ENCODE peak calls at places on chromosomes 13 and 19, in five cellular contexts. One of them, this sample, is unnamed. For H3K4me1, the result is how much of the 10 kb centered on the place peaks cover.

GRCh38 chr13:45361596-45362206 is 20.7 kb upstream of the TPT1 start:
- DNase-seq in esophagus squamous epithelium: no peak
- DNase-seq in CD8-positive, alpha-beta memory T cell: no peak
- DNase-seq in adrenal gland: no peak
- DNase-seq in ovary: no peak
- DNase-seq in this sample: no peak

GRCh38 chr19:49400034-49400433 is 12.0 kb downstream of the KASH5 start:
- DNase-seq in esophagus squamous epithelium: no peak
- DNase-seq in CD8-positive, alpha-beta memory T cell: no peak
- DNase-seq in adrenal gland: no peak
- DNase-seq in ovary: no peak
- DNase-seq in this sample: no peak

GRCh38 chr13:78183737-78184136 is 265.1 kb upstream of the EDNRB start:
- DNase-seq in esophagus squamous epithelium: no peak
- DNase-seq in CD8-positive, alpha-beta memory T cell: no peak
- DNase-seq in adrenal gland: no peak
- DNase-seq in ovary: no peak
- DNase-seq in this sample: no peak

GRCh38 chr19:43463381-43464088 is 1.9 kb downstream of the LYPD3 start:
- DNase-seq in esophagus squamous epithelium: peak
- DNase-seq in CD8-positive, alpha-beta memory T cell: peak
- DNase-seq in adrenal gland: peak
- DNase-seq in ovary: peak
- DNase-seq in this sample: peak

GRCh38 chr13:82739881-82740280 is 1142.4 kb downstream of the SLITRK1 start:
- DNase-seq in esophagus squamous epithelium: no peak
- DNase-seq in CD8-positive, alpha-beta memory T cell: no peak
- DNase-seq in adrenal gland: no peak
- DNase-seq in ovary: no peak
- DNase-seq in this sample: no peak

GRCh38 chr13:111039735-111040134 is 75.4 kb upstream of the ARHGEF7 start:
- DNase-seq in esophagus squamous epithelium: no peak
- DNase-seq in CD8-positive, alpha-beta memory T cell: no peak
- DNase-seq in adrenal gland: no peak
- DNase-seq in ovary: no peak
- DNase-seq in this sample: no peak

GRCh38 chr19:34505321-34506025 is 23.9 kb downstream of the WTIP start:
- DNase-seq in esophagus squamous epithelium: no peak
- DNase-seq in CD8-positive, alpha-beta memory T cell: no peak
- DNase-seq in adrenal gland: no peak
- DNase-seq in ovary: peak
- DNase-seq in this sample: no peak

GRCh38 chr13:74841123-74841522 is 640.8 kb downstream of the TBC1D4 start:
- DNase-seq in esophagus squamous epithelium: no peak
- DNase-seq in CD8-positive, alpha-beta memory T cell: no peak
- DNase-seq in adrenal gland: no peak
- DNase-seq in ovary: no peak
- DNase-seq in this sample: no peak

GRCh38 chr19:16951529-16951928 is 62.7 kb downstream of the F2RL3 start:
- DNase-seq in esophagus squamous epithelium: no peak
- DNase-seq in CD8-positive, alpha-beta memory T cell: no peak
- DNase-seq in adrenal gland: no peak
- DNase-seq in ovary: no peak
- DNase-seq in this sample: no peak

GRCh38 chr13:100608906-100609305 is 20.3 kb upstream of the GGACT start:
- DNase-seq in esophagus squamous epithelium: no peak
- DNase-seq in CD8-positive, alpha-beta memory T cell: no peak
- DNase-seq in adrenal gland: no peak
- DNase-seq in ovary: no peak
- DNase-seq in this sample: peak

GRCh38 chr19:55647732-55648656 is at the start of gene CCDC106:
- DNase-seq in esophagus squamous epithelium: no peak
- DNase-seq in CD8-positive, alpha-beta memory T cell: no peak
- DNase-seq in adrenal gland: peak
- DNase-seq in ovary: peak
- DNase-seq in this sample: peak

GRCh38 chr13:99055286-99056073 is 77.6 kb upstream of the DOCK9 start:
- DNase-seq in esophagus squamous epithelium: no peak
- DNase-seq in CD8-positive, alpha-beta memory T cell: no peak
- DNase-seq in adrenal gland: no peak
- DNase-seq in ovary: no peak
- DNase-seq in this sample: no peak

GRCh38 chr19:7847664-7848063 is 17.6 kb downstream of the EVI5L start:
- DNase-seq in esophagus squamous epithelium: no peak
- DNase-seq in CD8-positive, alpha-beta memory T cell: no peak
- DNase-seq in adrenal gland: no peak
- DNase-seq in ovary: peak
- DNase-seq in this sample: no peak

GRCh38 chr13:113853518-113854237 is 10.2 kb downstream of the GAS6 start:
- DNase-seq in esophagus squamous epithelium: no peak
- DNase-seq in CD8-positive, alpha-beta memory T cell: no peak
- DNase-seq in adrenal gland: no peak
- DNase-seq in ovary: peak
- DNase-seq in this sample: peak

GRCh38 chr13:48346583-48346982 is 43.0 kb downstream of the RB1 start:
- DNase-seq in esophagus squamous epithelium: no peak
- DNase-seq in CD8-positive, alpha-beta memory T cell: no peak
- DNase-seq in adrenal gland: no peak
- DNase-seq in ovary: no peak
- DNase-seq in this sample: no peak

GRCh38 chr19:14479985-14480694 is 5.0 kb upstream of the PTGER1 start:
- DNase-seq in esophagus squamous epithelium: no peak
- DNase-seq in CD8-positive, alpha-beta memory T cell: peak
- DNase-seq in adrenal gland: no peak
- DNase-seq in ovary: no peak
- DNase-seq in this sample: no peak

GRCh38 chr13:37642201-37642600 is 43.6 kb upstream of the POSTN start:
- DNase-seq in esophagus squamous epithelium: no peak
- DNase-seq in CD8-positive, alpha-beta memory T cell: no peak
- DNase-seq in adrenal gland: no peak
- DNase-seq in ovary: no peak
- DNase-seq in this sample: no peak

GRCh38 chr13:81582381-81582780 is 1241.5 kb upstream of the SPRY2 start:
- DNase-seq in esophagus squamous epithelium: no peak
- DNase-seq in CD8-positive, alpha-beta memory T cell: no peak
- DNase-seq in adrenal gland: no peak
- DNase-seq in ovary: no peak
- DNase-seq in this sample: no peak

DNA sequence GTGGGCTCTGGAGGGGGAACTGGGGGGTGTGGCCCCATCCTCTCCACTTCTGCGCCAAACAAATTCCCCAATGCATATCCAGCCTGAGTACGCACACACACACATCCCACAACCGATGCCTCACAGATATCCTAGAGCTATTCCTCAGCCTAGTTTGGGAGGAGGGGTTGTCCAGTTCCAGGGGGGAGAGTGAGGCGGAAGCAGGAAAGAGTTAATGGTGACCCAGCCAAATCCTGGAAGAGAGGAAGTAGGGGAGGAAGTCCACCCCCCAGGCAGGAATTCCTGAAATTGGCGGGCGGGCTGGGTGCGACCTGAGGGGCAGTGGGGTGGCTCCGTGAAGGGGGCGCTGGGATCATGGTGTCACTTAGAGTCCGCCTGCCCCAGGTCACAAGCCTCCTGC is 897 bp downstream of the GPR4 start:
- DNase-seq in esophagus squamous epithelium: no peak
- DNase-seq in CD8-positive, alpha-beta memory T cell: no peak
- DNase-seq in adrenal gland: no peak
- DNase-seq in ovary: no peak
- DNase-seq in this sample: no peak
- H3K4me1 ChIP-seq in esophagus squamous epithelium: under half
- H3K4me1 ChIP-seq in CD8-positive, alpha-beta memory T cell: under half
- H3K4me1 ChIP-seq in adrenal gland: under half
- H3K4me1 ChIP-seq in ovary: under half
- H3K4me1 ChIP-seq in this sample: under half

DNA sequence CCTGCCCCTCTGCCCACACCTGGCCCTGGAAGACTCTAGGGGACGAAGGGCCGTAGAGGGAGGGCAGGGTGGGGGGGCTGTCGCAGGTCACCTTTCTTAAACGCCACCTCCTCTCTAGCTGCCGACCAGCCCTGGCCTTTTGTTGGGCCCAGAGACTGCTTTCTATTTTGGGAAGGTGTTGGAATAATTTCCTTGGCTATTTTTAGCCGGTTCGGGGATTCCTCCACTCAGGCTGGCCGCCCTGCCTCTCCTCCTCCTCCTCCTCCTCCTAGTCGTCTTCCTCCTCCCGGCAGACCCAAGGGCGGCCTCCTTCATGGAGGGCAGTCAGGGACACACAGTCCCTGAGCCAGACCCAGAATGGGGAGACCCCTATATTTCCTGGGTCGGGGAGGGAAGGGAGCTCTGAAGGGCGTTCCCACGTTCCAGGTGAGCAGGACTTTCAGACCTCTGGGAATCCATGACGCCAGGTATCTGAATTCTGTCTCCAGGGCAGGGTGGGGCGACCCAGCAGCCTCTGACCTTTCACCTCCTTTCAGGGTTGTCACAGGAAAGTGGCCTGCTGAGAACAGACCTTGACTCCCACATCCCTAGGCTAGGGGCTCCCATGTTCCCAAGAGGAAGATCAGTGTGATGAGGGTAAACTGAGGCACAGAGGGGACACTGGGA is 19.9 kb downstream of the GADD45B start:
- DNase-seq in esophagus squamous epithelium: no peak
- DNase-seq in CD8-positive, alpha-beta memory T cell: no peak
- DNase-seq in adrenal gland: no peak
- DNase-seq in ovary: peak
- DNase-seq in this sample: peak
- H3K4me1 ChIP-seq in esophagus squamous epithelium: half or more
- H3K4me1 ChIP-seq in CD8-positive, alpha-beta memory T cell: under half
- H3K4me1 ChIP-seq in adrenal gland: under half
- H3K4me1 ChIP-seq in ovary: under half
- H3K4me1 ChIP-seq in this sample: under half

DNA sequence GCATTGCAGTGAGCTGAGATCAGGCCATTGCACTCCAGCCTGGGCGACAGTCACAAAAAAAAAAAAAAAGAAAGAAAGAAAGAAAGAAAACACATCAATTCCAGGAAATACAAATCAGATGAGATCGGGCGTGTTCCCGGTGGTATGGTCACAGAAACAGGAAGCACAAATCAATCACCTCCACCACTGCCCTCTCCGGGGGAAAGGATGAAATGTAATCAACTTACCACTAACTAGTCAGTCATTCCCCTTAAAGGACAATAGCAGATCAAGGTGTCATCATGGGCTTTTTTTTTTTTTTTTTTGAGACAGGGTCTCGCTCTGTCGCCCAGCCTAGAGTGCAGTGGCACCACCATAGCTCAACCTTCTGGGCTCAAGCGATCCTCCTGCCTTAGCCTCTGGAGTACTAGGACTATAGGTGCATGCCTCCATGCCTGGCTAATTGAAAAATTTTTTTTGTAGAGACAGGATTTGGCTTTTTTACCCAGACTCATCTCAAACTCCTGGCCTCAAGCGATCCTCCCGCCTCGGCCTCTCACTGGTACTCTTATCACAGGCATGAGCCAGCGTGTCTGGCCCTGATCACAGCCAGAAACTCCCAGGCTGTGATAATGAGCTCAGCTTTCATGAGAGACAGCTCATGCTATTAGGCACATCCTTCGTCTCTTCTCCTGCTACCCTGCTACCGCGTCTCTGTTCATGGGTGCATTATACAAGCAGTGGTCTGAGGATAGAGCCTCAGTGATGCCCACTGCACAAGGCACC is 6.8 kb upstream of the DPRX start:
- DNase-seq in esophagus squamous epithelium: no peak
- DNase-seq in CD8-positive, alpha-beta memory T cell: no peak
- DNase-seq in adrenal gland: no peak
- DNase-seq in ovary: no peak
- DNase-seq in this sample: no peak
- H3K4me1 ChIP-seq in esophagus squamous epithelium: under half
- H3K4me1 ChIP-seq in CD8-positive, alpha-beta memory T cell: under half
- H3K4me1 ChIP-seq in adrenal gland: under half
- H3K4me1 ChIP-seq in ovary: under half
- H3K4me1 ChIP-seq in this sample: under half

DNA sequence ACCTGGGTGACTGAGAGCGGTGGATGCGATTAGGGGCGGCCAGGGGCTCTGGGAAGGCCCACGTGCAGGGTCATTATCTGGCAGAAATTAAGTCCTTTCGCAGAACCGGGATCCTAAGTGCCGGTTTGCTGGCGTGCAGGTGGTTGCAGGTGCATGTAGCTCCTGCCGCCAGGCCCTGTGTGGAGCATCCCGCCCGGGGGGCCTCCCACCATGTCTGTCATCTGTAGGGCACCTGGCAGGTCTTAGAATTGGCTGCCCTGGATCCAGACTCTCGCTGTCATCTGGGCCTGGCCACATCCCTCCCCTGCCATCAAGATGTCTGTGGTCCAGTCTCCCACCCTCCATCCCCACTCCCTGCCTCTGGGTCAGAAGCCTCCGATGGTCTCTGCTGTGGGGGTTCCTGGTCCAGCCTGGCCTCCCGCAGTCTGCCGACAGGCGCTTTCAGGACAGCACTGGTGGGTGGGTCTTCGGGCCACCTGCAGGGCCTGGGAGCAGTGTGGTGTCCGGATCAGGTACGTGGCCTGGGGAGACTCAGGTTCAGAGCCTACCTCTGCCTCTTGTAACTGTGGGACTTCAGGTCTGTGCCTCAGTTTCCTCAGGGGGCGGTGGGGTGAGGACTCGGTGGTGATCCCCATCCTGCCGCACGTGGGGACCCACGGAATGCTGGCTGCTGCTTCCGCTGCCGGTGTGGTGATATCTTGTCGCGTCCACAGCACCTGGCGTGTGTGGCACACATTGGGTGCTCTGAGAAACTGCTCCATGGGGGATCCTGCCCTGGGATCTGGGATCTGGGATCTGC is 5.4 kb downstream of the GNA11 start:
- DNase-seq in esophagus squamous epithelium: no peak
- DNase-seq in CD8-positive, alpha-beta memory T cell: no peak
- DNase-seq in adrenal gland: no peak
- DNase-seq in ovary: no peak
- DNase-seq in this sample: no peak
- H3K4me1 ChIP-seq in esophagus squamous epithelium: half or more
- H3K4me1 ChIP-seq in CD8-positive, alpha-beta memory T cell: under half
- H3K4me1 ChIP-seq in adrenal gland: half or more
- H3K4me1 ChIP-seq in ovary: under half
- H3K4me1 ChIP-seq in this sample: under half

GRCh38 chr19:3370214-3370720 is 3.9 kb downstream of the NFIC start:
- DNase-seq in esophagus squamous epithelium: no peak
- DNase-seq in CD8-positive, alpha-beta memory T cell: no peak
- DNase-seq in adrenal gland: peak
- DNase-seq in ovary: peak
- DNase-seq in this sample: no peak

GRCh38 chr19:3368848-3369336 is 2.5 kb downstream of the NFIC start:
- DNase-seq in esophagus squamous epithelium: no peak
- DNase-seq in CD8-positive, alpha-beta memory T cell: no peak
- DNase-seq in adrenal gland: peak
- DNase-seq in ovary: no peak
- DNase-seq in this sample: no peak

GRCh38 chr19:3372413-3372812 is 6.0 kb downstream of the NFIC start:
- DNase-seq in esophagus squamous epithelium: no peak
- DNase-seq in CD8-positive, alpha-beta memory T cell: no peak
- DNase-seq in adrenal gland: no peak
- DNase-seq in ovary: peak
- DNase-seq in this sample: no peak

GRCh38 chr19:3369337-3370213 is 3.2 kb downstream of the NFIC start:
- DNase-seq in esophagus squamous epithelium: no peak
- DNase-seq in CD8-positive, alpha-beta memory T cell: no peak
- DNase-seq in adrenal gland: peak
- DNase-seq in ovary: peak
- DNase-seq in this sample: peak

GRCh38 chr19:3370728-3371591 is 4.6 kb downstream of the NFIC start:
- DNase-seq in esophagus squamous epithelium: no peak
- DNase-seq in CD8-positive, alpha-beta memory T cell: no peak
- DNase-seq in adrenal gland: no peak
- DNase-seq in ovary: peak
- DNase-seq in this sample: no peak
- H3K4me1 ChIP-seq in esophagus squamous epithelium: half or more
- H3K4me1 ChIP-seq in CD8-positive, alpha-beta memory T cell: under half
- H3K4me1 ChIP-seq in adrenal gland: half or more
- H3K4me1 ChIP-seq in ovary: under half
- H3K4me1 ChIP-seq in this sample: under half